ENCODE peak calls at places on chromosomes 11 and 22, in six cellular contexts. One of them, this sample, is unnamed.
A peak's percentile ranks its signal among the peaks of the same experiment; 100 is the strongest.

GRCh38 chr11:2342981-2343380 is 34.1 kb upstream of the CD81 start:
- DNase-seq in neuronal stem cell: no peak
- DNase-seq in fibroblast of lung: no peak
- DNase-seq in EL: no peak
- DNase-seq in stimulated activated CD8-positive, alpha-beta memory T cell treated with anti-CD3 and anti-CD28 coated beads, Interleukin-2, amount 100 ng/mL, for 1 hour: no peak
- DNase-seq in dermis blood vessel endothelial cell: no peak
- DNase-seq in this sample: peak; percentile 8

GRCh38 chr11:65060913-65061408 is 2.6 kb upstream of the NAALADL1 start:
- DNase-seq in neuronal stem cell: no peak
- DNase-seq in fibroblast of lung: peak; percentile 8
- DNase-seq in EL: peak; percentile 17
- DNase-seq in stimulated activated CD8-positive, alpha-beta memory T cell treated with anti-CD3 and anti-CD28 coated beads, Interleukin-2, amount 100 ng/mL, for 1 hour: no peak
- DNase-seq in dermis blood vessel endothelial cell: peak; percentile 50
- DNase-seq in this sample: no peak

GRCh38 chr11:68855205-68855978 is 13.7 kb upstream of the CPT1A start:
- DNase-seq in neuronal stem cell: no peak
- DNase-seq in fibroblast of lung: peak; percentile 47
- DNase-seq in EL: peak; percentile 33
- DNase-seq in stimulated activated CD8-positive, alpha-beta memory T cell treated with anti-CD3 and anti-CD28 coated beads, Interleukin-2, amount 100 ng/mL, for 1 hour: no peak
- DNase-seq in dermis blood vessel endothelial cell: peak; percentile 93
- DNase-seq in this sample: peak; percentile 70

GRCh38 chr22:38623357-38623756 is 32.8 kb downstream of the FAM227A start:
- DNase-seq in neuronal stem cell: no peak
- DNase-seq in fibroblast of lung: no peak
- DNase-seq in EL: no peak
- DNase-seq in stimulated activated CD8-positive, alpha-beta memory T cell treated with anti-CD3 and anti-CD28 coated beads, Interleukin-2, amount 100 ng/mL, for 1 hour: no peak
- DNase-seq in dermis blood vessel endothelial cell: no peak
- DNase-seq in this sample: no peak

GRCh38 chr11:131985769-131986393 is 615.5 kb downstream of the NTM start:
- DNase-seq in neuronal stem cell: no peak
- DNase-seq in fibroblast of lung: no peak
- DNase-seq in EL: no peak
- DNase-seq in stimulated activated CD8-positive, alpha-beta memory T cell treated with anti-CD3 and anti-CD28 coated beads, Interleukin-2, amount 100 ng/mL, for 1 hour: no peak
- DNase-seq in dermis blood vessel endothelial cell: no peak
- DNase-seq in this sample: no peak

GRCh38 chr11:36288442-36289225 is 590 bp downstream of the COMMD9 start:
- DNase-seq in neuronal stem cell: no peak
- DNase-seq in fibroblast of lung: no peak
- DNase-seq in EL: no peak
- DNase-seq in stimulated activated CD8-positive, alpha-beta memory T cell treated with anti-CD3 and anti-CD28 coated beads, Interleukin-2, amount 100 ng/mL, for 1 hour: no peak
- DNase-seq in dermis blood vessel endothelial cell: peak; percentile 8
- DNase-seq in this sample: no peak

GRCh38 chr22:31206896-31207687 is 5.0 kb upstream of the LIMK2 start:
- DNase-seq in neuronal stem cell: no peak
- DNase-seq in fibroblast of lung: no peak
- DNase-seq in EL: no peak
- DNase-seq in stimulated activated CD8-positive, alpha-beta memory T cell treated with anti-CD3 and anti-CD28 coated beads, Interleukin-2, amount 100 ng/mL, for 1 hour: no peak
- DNase-seq in dermis blood vessel endothelial cell: no peak
- DNase-seq in this sample: peak; percentile 87

GRCh38 chr11:22785251-22785650 is 44.4 kb downstream of the SVIP start:
- DNase-seq in neuronal stem cell: no peak
- DNase-seq in fibroblast of lung: peak; percentile 76
- DNase-seq in EL: no peak
- DNase-seq in stimulated activated CD8-positive, alpha-beta memory T cell treated with anti-CD3 and anti-CD28 coated beads, Interleukin-2, amount 100 ng/mL, for 1 hour: no peak
- DNase-seq in dermis blood vessel endothelial cell: peak; percentile 86
- DNase-seq in this sample: no peak

GRCh38 chr22:46696225-46696518 is 41.9 kb downstream of the CERK start:
- DNase-seq in neuronal stem cell: no peak
- DNase-seq in fibroblast of lung: no peak
- DNase-seq in EL: no peak
- DNase-seq in stimulated activated CD8-positive, alpha-beta memory T cell treated with anti-CD3 and anti-CD28 coated beads, Interleukin-2, amount 100 ng/mL, for 1 hour: no peak
- DNase-seq in dermis blood vessel endothelial cell: no peak
- DNase-seq in this sample: no peak

GRCh38 chr22:44362249-44363040 is 49.7 kb upstream of the SHISAL1 start:
- DNase-seq in neuronal stem cell: no peak
- DNase-seq in fibroblast of lung: no peak
- DNase-seq in EL: peak; percentile 17
- DNase-seq in stimulated activated CD8-positive, alpha-beta memory T cell treated with anti-CD3 and anti-CD28 coated beads, Interleukin-2, amount 100 ng/mL, for 1 hour: no peak
- DNase-seq in dermis blood vessel endothelial cell: no peak
- DNase-seq in this sample: peak; percentile 9

GRCh38 chr22:48692734-48693376 is 1134.8 kb downstream of the BRD1 start:
- DNase-seq in neuronal stem cell: no peak
- DNase-seq in fibroblast of lung: no peak
- DNase-seq in EL: no peak
- DNase-seq in stimulated activated CD8-positive, alpha-beta memory T cell treated with anti-CD3 and anti-CD28 coated beads, Interleukin-2, amount 100 ng/mL, for 1 hour: no peak
- DNase-seq in dermis blood vessel endothelial cell: no peak
- DNase-seq in this sample: no peak

GRCh38 chr11:75813126-75813525 is 1.9 kb upstream of the UVRAG start:
- DNase-seq in neuronal stem cell: no peak
- DNase-seq in fibroblast of lung: no peak
- DNase-seq in EL: no peak
- DNase-seq in stimulated activated CD8-positive, alpha-beta memory T cell treated with anti-CD3 and anti-CD28 coated beads, Interleukin-2, amount 100 ng/mL, for 1 hour: no peak
- DNase-seq in dermis blood vessel endothelial cell: peak; percentile 58
- DNase-seq in this sample: no peak

GRCh38 chr11:13667795-13668101 is 720 bp upstream of the FAR1 start:
- DNase-seq in neuronal stem cell: no peak
- DNase-seq in fibroblast of lung: no peak
- DNase-seq in EL: no peak
- DNase-seq in stimulated activated CD8-positive, alpha-beta memory T cell treated with anti-CD3 and anti-CD28 coated beads, Interleukin-2, amount 100 ng/mL, for 1 hour: no peak
- DNase-seq in dermis blood vessel endothelial cell: no peak
- DNase-seq in this sample: no peak

GRCh38 chr11:58562375-58562800 is 13.3 kb downstream of the LPXN start:
- DNase-seq in neuronal stem cell: no peak
- DNase-seq in fibroblast of lung: no peak
- DNase-seq in EL: no peak
- DNase-seq in stimulated activated CD8-positive, alpha-beta memory T cell treated with anti-CD3 and anti-CD28 coated beads, Interleukin-2, amount 100 ng/mL, for 1 hour: no peak
- DNase-seq in dermis blood vessel endothelial cell: no peak
- DNase-seq in this sample: no peak

GRCh38 chr11:118449316-118449918 is 13.1 kb downstream of the KMT2A start:
- DNase-seq in neuronal stem cell: no peak
- DNase-seq in fibroblast of lung: no peak
- DNase-seq in EL: no peak
- DNase-seq in stimulated activated CD8-positive, alpha-beta memory T cell treated with anti-CD3 and anti-CD28 coated beads, Interleukin-2, amount 100 ng/mL, for 1 hour: no peak
- DNase-seq in dermis blood vessel endothelial cell: no peak
- DNase-seq in this sample: no peak

GRCh38 chr11:124086447-124086846 is 28.8 kb upstream of the VWA5A start:
- DNase-seq in neuronal stem cell: no peak
- DNase-seq in fibroblast of lung: no peak
- DNase-seq in EL: no peak
- DNase-seq in stimulated activated CD8-positive, alpha-beta memory T cell treated with anti-CD3 and anti-CD28 coated beads, Interleukin-2, amount 100 ng/mL, for 1 hour: no peak
- DNase-seq in dermis blood vessel endothelial cell: no peak
- DNase-seq in this sample: no peak

GRCh38 chr11:44556735-44557409 is 8.6 kb upstream of the CD82 start:
- DNase-seq in neuronal stem cell: peak; percentile 43
- DNase-seq in fibroblast of lung: peak; percentile 31
- DNase-seq in EL: peak; percentile 59
- DNase-seq in stimulated activated CD8-positive, alpha-beta memory T cell treated with anti-CD3 and anti-CD28 coated beads, Interleukin-2, amount 100 ng/mL, for 1 hour: no peak
- DNase-seq in dermis blood vessel endothelial cell: peak; percentile 71
- DNase-seq in this sample: no peak

GRCh38 chr11:120055646-120056045 is 82.3 kb downstream of the TRIM29 start:
- DNase-seq in neuronal stem cell: peak; percentile 31
- DNase-seq in fibroblast of lung: peak; percentile 80
- DNase-seq in EL: no peak
- DNase-seq in stimulated activated CD8-positive, alpha-beta memory T cell treated with anti-CD3 and anti-CD28 coated beads, Interleukin-2, amount 100 ng/mL, for 1 hour: no peak
- DNase-seq in dermis blood vessel endothelial cell: no peak
- DNase-seq in this sample: no peak

GRCh38 chr11:45272701-45273100 is 13.4 kb downstream of the SYT13 start:
- DNase-seq in neuronal stem cell: no peak
- DNase-seq in fibroblast of lung: no peak
- DNase-seq in EL: no peak
- DNase-seq in stimulated activated CD8-positive, alpha-beta memory T cell treated with anti-CD3 and anti-CD28 coated beads, Interleukin-2, amount 100 ng/mL, for 1 hour: no peak
- DNase-seq in dermis blood vessel endothelial cell: peak; percentile 58
- DNase-seq in this sample: no peak

GRCh38 chr11:69912911-69913451 is 93.8 kb upstream of the FGF3 start:
- DNase-seq in neuronal stem cell: no peak
- DNase-seq in fibroblast of lung: no peak
- DNase-seq in EL: peak; percentile 25
- DNase-seq in stimulated activated CD8-positive, alpha-beta memory T cell treated with anti-CD3 and anti-CD28 coated beads, Interleukin-2, amount 100 ng/mL, for 1 hour: no peak
- DNase-seq in dermis blood vessel endothelial cell: peak; percentile 42
- DNase-seq in this sample: peak; percentile 61

GRCh38 chr11:69583068-69583467 is 57.9 kb upstream of the CCND1 start:
- DNase-seq in neuronal stem cell: no peak
- DNase-seq in fibroblast of lung: no peak
- DNase-seq in EL: no peak
- DNase-seq in stimulated activated CD8-positive, alpha-beta memory T cell treated with anti-CD3 and anti-CD28 coated beads, Interleukin-2, amount 100 ng/mL, for 1 hour: no peak
- DNase-seq in dermis blood vessel endothelial cell: no peak
- DNase-seq in this sample: no peak

GRCh38 chr11:22923561-22923960 is 63.3 kb upstream of the CCDC179 start:
- DNase-seq in neuronal stem cell: no peak
- DNase-seq in fibroblast of lung: no peak
- DNase-seq in EL: no peak
- DNase-seq in stimulated activated CD8-positive, alpha-beta memory T cell treated with anti-CD3 and anti-CD28 coated beads, Interleukin-2, amount 100 ng/mL, for 1 hour: no peak
- DNase-seq in dermis blood vessel endothelial cell: no peak
- DNase-seq in this sample: no peak

GRCh38 chr11:58923300-58923788 is 15.9 kb upstream of the GLYATL1 start:
- DNase-seq in neuronal stem cell: no peak
- DNase-seq in fibroblast of lung: peak; percentile 49
- DNase-seq in EL: peak; percentile 64
- DNase-seq in stimulated activated CD8-positive, alpha-beta memory T cell treated with anti-CD3 and anti-CD28 coated beads, Interleukin-2, amount 100 ng/mL, for 1 hour: no peak
- DNase-seq in dermis blood vessel endothelial cell: peak; percentile 3
- DNase-seq in this sample: no peak

GRCh38 chr22:25030636-25031035 is 78.1 kb downstream of the KIAA1671 start:
- DNase-seq in neuronal stem cell: no peak
- DNase-seq in fibroblast of lung: peak; percentile 66
- DNase-seq in EL: no peak
- DNase-seq in stimulated activated CD8-positive, alpha-beta memory T cell treated with anti-CD3 and anti-CD28 coated beads, Interleukin-2, amount 100 ng/mL, for 1 hour: no peak
- DNase-seq in dermis blood vessel endothelial cell: no peak
- DNase-seq in this sample: no peak

GRCh38 chr11:129652828-129653227 is 162.8 kb upstream of the TMEM45B start:
- DNase-seq in neuronal stem cell: no peak
- DNase-seq in fibroblast of lung: peak; percentile 81
- DNase-seq in EL: peak; percentile 19
- DNase-seq in stimulated activated CD8-positive, alpha-beta memory T cell treated with anti-CD3 and anti-CD28 coated beads, Interleukin-2, amount 100 ng/mL, for 1 hour: no peak
- DNase-seq in dermis blood vessel endothelial cell: peak; percentile 68
- DNase-seq in this sample: no peak

GRCh38 chr11:48005133-48005532 is 24.8 kb downstream of the PTPRJ start:
- DNase-seq in neuronal stem cell: no peak
- DNase-seq in fibroblast of lung: no peak
- DNase-seq in EL: no peak
- DNase-seq in stimulated activated CD8-positive, alpha-beta memory T cell treated with anti-CD3 and anti-CD28 coated beads, Interleukin-2, amount 100 ng/mL, for 1 hour: no peak
- DNase-seq in dermis blood vessel endothelial cell: no peak
- DNase-seq in this sample: no peak

GRCh38 chr11:34439521-34440258 is 956 bp downstream of the CAT start:
- DNase-seq in neuronal stem cell: peak; percentile 2
- DNase-seq in fibroblast of lung: no peak
- DNase-seq in EL: no peak
- DNase-seq in stimulated activated CD8-positive, alpha-beta memory T cell treated with anti-CD3 and anti-CD28 coated beads, Interleukin-2, amount 100 ng/mL, for 1 hour: no peak
- DNase-seq in dermis blood vessel endothelial cell: no peak
- DNase-seq in this sample: no peak

GRCh38 chr22:41302016-41302767 is 867 bp downstream of the ZC3H7B start:
- DNase-seq in neuronal stem cell: peak; percentile 43
- DNase-seq in fibroblast of lung: peak; percentile 33
- DNase-seq in EL: no peak
- DNase-seq in stimulated activated CD8-positive, alpha-beta memory T cell treated with anti-CD3 and anti-CD28 coated beads, Interleukin-2, amount 100 ng/mL, for 1 hour: no peak
- DNase-seq in dermis blood vessel endothelial cell: peak; percentile 27
- DNase-seq in this sample: peak; percentile 66

GRCh38 chr11:7605544-7605943 is 67.8 kb downstream of the CYB5R2 start:
- DNase-seq in neuronal stem cell: no peak
- DNase-seq in fibroblast of lung: peak; percentile 79
- DNase-seq in EL: peak; percentile 18
- DNase-seq in stimulated activated CD8-positive, alpha-beta memory T cell treated with anti-CD3 and anti-CD28 coated beads, Interleukin-2, amount 100 ng/mL, for 1 hour: no peak
- DNase-seq in dermis blood vessel endothelial cell: peak; percentile 97
- DNase-seq in this sample: no peak

GRCh38 chr11:1786466-1786865 is 22.7 kb upstream of the CTSD start:
- DNase-seq in neuronal stem cell: no peak
- DNase-seq in fibroblast of lung: no peak
- DNase-seq in EL: no peak
- DNase-seq in stimulated activated CD8-positive, alpha-beta memory T cell treated with anti-CD3 and anti-CD28 coated beads, Interleukin-2, amount 100 ng/mL, for 1 hour: no peak
- DNase-seq in dermis blood vessel endothelial cell: no peak
- DNase-seq in this sample: no peak

GRCh38 chr11:1020211-1020905 is 16.2 kb downstream of the MUC6 start:
- DNase-seq in neuronal stem cell: no peak
- DNase-seq in fibroblast of lung: no peak
- DNase-seq in EL: no peak
- DNase-seq in stimulated activated CD8-positive, alpha-beta memory T cell treated with anti-CD3 and anti-CD28 coated beads, Interleukin-2, amount 100 ng/mL, for 1 hour: no peak
- DNase-seq in dermis blood vessel endothelial cell: no peak
- DNase-seq in this sample: no peak

GRCh38 chr11:71301858-71302533 is 49.6 kb upstream of the SHANK2 start:
- DNase-seq in neuronal stem cell: no peak
- DNase-seq in fibroblast of lung: no peak
- DNase-seq in EL: no peak
- DNase-seq in stimulated activated CD8-positive, alpha-beta memory T cell treated with anti-CD3 and anti-CD28 coated beads, Interleukin-2, amount 100 ng/mL, for 1 hour: no peak
- DNase-seq in dermis blood vessel endothelial cell: no peak
- DNase-seq in this sample: peak; percentile 54

This sample was measured in upper lobe of right lung.